ENCODE peak calls at places on chromosomes 6 and 20, in seven cellular contexts. X is activated CD4-positive, alpha-beta T cell treated with anti-CD3 and anti-CD28 coated beads for 36 hours; C is stimulated activated CD4-positive, alpha-beta T cell treated with anti-CD3 and anti-CD28 coated beads, TNF-alpha, amount 100 ng/mL, for 1 hour; K is heart right ventricle; B is iPS-NIHi11; H is WTC11; D is renal cortical epithelial cell. J is an unnamed sample.

GRCh38 chr20:50146732-50147662 is 6.5 kb downstream of the PEDS1 start:
- DNase-seq in X (peak; percentile 87), C (peak; percentile 60), K (no peak), B (peak; percentile 67), H (no peak), D (peak; percentile 48), J (no peak)

GRCh38 chr6:14452567-14453527 is 335.3 kb downstream of the CD83 start:
- DNase-seq in X (peak; percentile 85), C (no peak), K (no peak), B (no peak), H (no peak), D (no peak), J (no peak)

GRCh38 chr6:148776321-148776966 is 29.6 kb downstream of the UST start:
- DNase-seq in X (peak; percentile 16), C (no peak), K (no peak), B (no peak), H (no peak), D (peak; percentile 33), J (no peak)

GRCh38 chr6:141890661-141891060 is 242.1 kb upstream of the GJE1 start:
- DNase-seq in X (no peak), C (no peak), K (no peak), B (no peak), H (no peak), D (no peak), J (no peak)

GRCh38 chr20:43824699-43825402 is 89.8 kb upstream of the TOX2 start:
- DNase-seq in X (no peak), C (no peak), K (peak; percentile 15), B (peak; percentile 63), H (peak; percentile 30), D (peak; percentile 57), J (no peak)

GRCh38 chr20:33539129-33539528 is 49.2 kb downstream of the CBFA2T2 start:
- DNase-seq in X (no peak), C (no peak), K (no peak), B (no peak), H (no peak), D (peak; percentile 78), J (no peak)

GRCh38 chr6:158870418-158870957 is 51.3 kb upstream of the EZR start:
- DNase-seq in X (peak; percentile 73), C (peak; percentile 19), K (no peak), B (no peak), H (no peak), D (no peak), J (no peak)

GRCh38 chr6:43286995-43287716 is 10.9 kb upstream of the SLC22A7 start:
- DNase-seq in X (no peak), C (no peak), K (no peak), B (peak; percentile 73), H (no peak), D (no peak), J (no peak)

GRCh38 chr6:144158133-144158532 is 7.8 kb downstream of the STX11 start:
- DNase-seq in X (no peak), C (no peak), K (peak; percentile 79), B (peak; percentile 42), H (no peak), D (peak; percentile 70), J (no peak)

GRCh38 chr20:973785-974194 is 28.3 kb downstream of the RSPO4 start:
- DNase-seq in X (peak; percentile 63), C (no peak), K (no peak), B (peak; percentile 75), H (peak; percentile 46), D (peak; percentile 64), J (no peak)

GRCh38 chr20:51447097-51447764 is 95.3 kb downstream of the NFATC2 start:
- DNase-seq in X (no peak), C (no peak), K (peak; percentile 66), B (no peak), H (no peak), D (peak; percentile 97), J (no peak)

GRCh38 chr6:90100059-90100665 is 196.5 kb downstream of the BACH2 start:
- DNase-seq in X (no peak), C (no peak), K (no peak), B (no peak), H (no peak), D (no peak), J (no peak)

GRCh38 chr6:151390276-151391020 is 911 bp downstream of the ZBTB2 start:
- DNase-seq in X (peak; percentile 99), C (peak; percentile 93), K (peak; percentile 97), B (peak; percentile 94), H (peak; percentile 96), D (peak; percentile 90), J (peak; percentile 98)

GRCh38 chr20:57440678-57441509 is 49.7 kb downstream of the RBM38 start:
- DNase-seq in X (no peak), C (no peak), K (peak; percentile 85), B (peak; percentile 72), H (peak; percentile 25), D (no peak), J (peak; percentile 84)

GRCh38 chr6:142624978-142625715 is 319.8 kb downstream of the HIVEP2 start:
- DNase-seq in X (no peak), C (no peak), K (no peak), B (no peak), H (no peak), D (no peak), J (no peak)